ENCODE peak calls at places on chromosomes 6 and 20, in four cellular contexts. E, I, J and S are unnamed samples.

GRCh38 chr6:17505062-17505476 is 95.0 kb upstream of the FAM8A1 start:
- DNase-seq in E (peak), I (no peak), J (peak), S (peak)

GRCh38 chr20:50903353-50904051 is 27.7 kb downstream of the ADNP start:
- DNase-seq in E (peak), I (no peak), J (no peak), S (no peak)

GRCh38 chr20:45355209-45355608 is 7.0 kb upstream of the SDC4 start:
- DNase-seq in E (peak), I (no peak), J (peak), S (no peak)

GRCh38 chr20:64114356-64114971 is 7.1 kb upstream of the NPBWR2 start:
- DNase-seq in E (no peak), I (no peak), J (no peak), S (no peak)

GRCh38 chr20:43914286-43914685 is 366 bp upstream of the TOX2 start:
- DNase-seq in E (no peak), I (no peak), J (no peak), S (no peak)

GRCh38 chr6:110180228-110181008 is at the start of gene CDC40:
- DNase-seq in E (no peak), I (peak), J (no peak), S (no peak)

GRCh38 chr20:19692100-19692499 is 66.0 kb upstream of the RIN2 start:
- DNase-seq in E (no peak), I (no peak), J (peak), S (no peak)

GRCh38 chr20:43976577-43976976 is 61.9 kb downstream of the TOX2 start:
- DNase-seq in E (no peak), I (no peak), J (no peak), S (no peak)

GRCh38 chr6:41546866-41547798 is 951 bp downstream of the FOXP4 start:
- DNase-seq in E (peak), I (no peak), J (peak), S (peak)

GRCh38 chr20:50366270-50367103 is 143.7 kb upstream of the PTPN1 start:
- DNase-seq in E (peak), I (no peak), J (peak), S (peak)

GRCh38 chr6:36977470-36977941 is 8.5 kb downstream of the MTCH1 start:
- DNase-seq in E (no peak), I (no peak), J (peak), S (no peak)

GRCh38 chr20:31425797-31426196 is 14.6 kb upstream of the DEFB123 start:
- DNase-seq in E (no peak), I (no peak), J (no peak), S (no peak)

GRCh38 chr6:144090384-144090783 is 5.0 kb downstream of the SF3B5 start:
- DNase-seq in E (peak), I (no peak), J (peak), S (no peak)

GRCh38 chr20:16664031-16664430 is 65.8 kb upstream of the SNRPB2 start:
- DNase-seq in E (no peak), I (no peak), J (no peak), S (no peak)

GRCh38 chr6:144248470-144249301 is 36.4 kb upstream of the UTRN start:
- DNase-seq in E (peak), I (no peak), J (peak), S (peak)

GRCh38 chr20:404088-404487 is 4.0 kb upstream of the RBCK1 start:
- DNase-seq in E (no peak), I (no peak), J (no peak), S (no peak)

GRCh38 chr6:170151235-170152110 is 139.4 kb downstream of the DLL1 start:
- DNase-seq in E (no peak), I (no peak), J (no peak), S (no peak)

GRCh38 chr20:11686900-11687543 is 230.7 kb upstream of the BTBD3 start:
- DNase-seq in E (no peak), I (no peak), J (peak), S (no peak)

GRCh38 chr6:23650676-23651075 is 475.3 kb upstream of the NRSN1 start:
- DNase-seq in E (no peak), I (no peak), J (no peak), S (no peak)

GRCh38 chr6:166624275-166624674 is 2.8 kb downstream of the RPS6KA2 start:
- DNase-seq in E (peak), I (no peak), J (peak), S (peak)

GRCh38 chr6:24859608-24860007 is 60.9 kb upstream of the ARMH2 start:
- DNase-seq in E (no peak), I (no peak), J (no peak), S (peak)

GRCh38 chr6:133671376-133671775 is 217.5 kb upstream of the TCF21 start:
- DNase-seq in E (no peak), I (no peak), J (no peak), S (no peak)

GRCh38 chr6:137036566-137037300 is 8.0 kb downstream of the IL20RA start:
- DNase-seq in E (no peak), I (no peak), J (no peak), S (no peak)

GRCh38 chr20:34150616-34151015 is 38.6 kb upstream of the EIF2S2 start:
- DNase-seq in E (no peak), I (no peak), J (peak), S (no peak)

GRCh38 chr6:55176958-55177357 is 2.6 kb downstream of the HCRTR2 start:
- DNase-seq in E (peak), I (no peak), J (peak), S (peak)

GRCh38 chr6:158799051-158799792 is 19.9 kb downstream of the EZR start:
- DNase-seq in E (peak), I (no peak), J (peak), S (no peak)

GRCh38 chr6:11536795-11537194 is 754 bp upstream of the TMEM170B start:
- DNase-seq in E (peak), I (no peak), J (no peak), S (no peak)

GRCh38 chr6:116210750-116211425 is 43.0 kb downstream of the TSPYL4 start:
- DNase-seq in E (no peak), I (no peak), J (peak), S (no peak)

GRCh38 chr6:13760307-13760706 is 48.7 kb upstream of the RANBP9 start:
- DNase-seq in E (no peak), I (no peak), J (no peak), S (no peak)

GRCh38 chr6:77034161-77034560 is 429.1 kb downstream of the HTR1B start:
- DNase-seq in E (no peak), I (no peak), J (peak), S (no peak)

GRCh38 chr6:36334832-36335459 is 1.7 kb downstream of the BNIP5 start:
- DNase-seq in E (peak), I (no peak), J (no peak), S (no peak)

GRCh38 chr6:36985963-36986703 is at the start of gene MTCH1:
- DNase-seq in E (peak), I (peak), J (peak), S (peak)

GRCh38 chr6:53982361-53983050 is 128.7 kb upstream of the MLIP start:
- DNase-seq in E (no peak), I (no peak), J (no peak), S (no peak)